ENCODE peak calls at places on chromosome 12, in four cellular contexts. O, B, U and T are unnamed samples.

GRCh38 chr12:76259660-76260389 is 88.4 kb downstream of the BBS10 start:
- DNase-seq in B (peak; percentile 97), O (no peak), U (no peak), T (no peak)

GRCh38 chr12:77232045-77232444 is 166.7 kb upstream of the E2F7 start:
- DNase-seq in B (peak; percentile 82), O (no peak), U (no peak), T (no peak)

GRCh38 chr12:57152408-57153038 is 5.1 kb upstream of the LRP1-AS start:
- DNase-seq in O (no peak), U (no peak), B (peak; percentile 74), T (no peak)

GRCh38 chr12:113980537-113981337 is 14.6 kb upstream of the RBM19 start:
- DNase-seq in O (peak; percentile 70), U (no peak), B (peak; percentile 82), T (no peak)

GRCh38 chr12:92044435-92044834 is 101.2 kb downstream of the BTG1 start:
- DNase-seq in U (no peak), O (no peak), B (no peak), T (no peak)

GRCh38 chr12:98671459-98671858 is 26.4 kb downstream of the APAF1 start:
- DNase-seq in U (no peak), O (no peak), B (no peak), T (no peak)

GRCh38 chr12:54497883-54498282 is 331 bp downstream of the NCKAP1L start:
- DNase-seq in B (no peak), O (no peak), U (no peak), T (no peak)

GRCh38 chr12:52231305-52232232 is 1.5 kb upstream of the KRT7 start:
- DNase-seq in B (no peak), U (no peak), O (no peak), T (no peak)

GRCh38 chr12:52168019-52168717 is 23.6 kb downstream of the KRT80 start:
- DNase-seq in B (peak; percentile 80), U (no peak), O (no peak), T (peak; percentile 39)

GRCh38 chr12:92051441-92051840 is 94.2 kb downstream of the BTG1 start:
- DNase-seq in O (no peak), U (no peak), B (no peak), T (no peak)

GRCh38 chr12:72025524-72025923 is 86.9 kb downstream of the TPH2 start:
- DNase-seq in U (no peak), B (no peak), O (no peak), T (no peak)

GRCh38 chr12:122420471-122421262 is 1.8 kb downstream of the CLIP1 start:
- DNase-seq in O (no peak), U (no peak), B (peak; percentile 46), T (no peak)

GRCh38 chr12:104010800-104011199 is 39.2 kb downstream of the GLT8D2 start:
- DNase-seq in O (no peak), B (no peak), U (no peak), T (no peak)

GRCh38 chr12:89988156-89988555 is 279.5 kb upstream of the ATP2B1 start:
- DNase-seq in B (peak; percentile 35), O (no peak), U (no peak), T (no peak)

GRCh38 chr12:131684015-131684725 is 26.7 kb upstream of the SFSWAP start:
- DNase-seq in U (no peak), O (peak; percentile 16), B (no peak), T (no peak)